ENCODE peak calls at places on chromosome 20, in four cellular contexts. C is fibroblast of lung, Z is OCI-LY7, N is neural progenitor cell. H is an unnamed sample.
A peak's percentile ranks its signal among the peaks of the same experiment; 100 is the strongest.

GRCh38 chr20:61353261-61353995 is 101.4 kb downstream of the CDH4 start:
- DNase-seq in N (no peak), C (peak; percentile 75), Z (no peak), H (peak; percentile 9)

GRCh38 chr20:42701948-42702347 is 487.8 kb downstream of the PTPRT start:
- DNase-seq in N (no peak), C (no peak), Z (no peak), H (no peak)

GRCh38 chr20:43799150-43799711 is 72.4 kb upstream of the GTSF1L start:
- DNase-seq in C (no peak), N (no peak), Z (no peak), H (peak; percentile 22)

GRCh38 chr20:10609276-10609675 is 64.5 kb downstream of the JAG1 start:
- DNase-seq in C (peak; percentile 75), N (no peak), Z (no peak), H (peak; percentile 88)

GRCh38 chr20:47118201-47118600 is 223.6 kb downstream of the EYA2 start:
- DNase-seq in Z (no peak), N (peak; percentile 54), C (peak; percentile 32), H (peak; percentile 18)

GRCh38 chr20:24328901-24329300 is 140.5 kb upstream of the SYNDIG1 start:
- DNase-seq in C (peak; percentile 21), N (no peak), Z (no peak), H (no peak)

GRCh38 chr20:14677455-14677854 is 340.0 kb upstream of the FLRT3 start:
- DNase-seq in C (no peak), N (no peak), Z (no peak), H (no peak)

GRCh38 chr20:10670521-10671220 is 3.1 kb downstream of the JAG1 start:
- DNase-seq in Z (peak; percentile 57), C (no peak), N (no peak), H (no peak)

GRCh38 chr20:11726021-11726420 is 191.7 kb upstream of the BTBD3 start:
- DNase-seq in Z (no peak), N (no peak), C (no peak), H (no peak)

GRCh38 chr20:53216856-53217576 is 244.9 kb downstream of the TSHZ2 start:
- DNase-seq in N (peak; percentile 83), Z (peak; percentile 77), C (peak; percentile 58), H (peak; percentile 44)

GRCh38 chr20:42281801-42282200 is 663.6 kb upstream of the CHD6 start:
- DNase-seq in Z (no peak), N (no peak), C (no peak), H (no peak)

GRCh38 chr20:8121666-8122065 is 10.4 kb upstream of the PLCB1 start:
- DNase-seq in Z (no peak), C (no peak), N (no peak), H (no peak)

GRCh38 chr20:62591591-62591990 is 50.7 kb upstream of the SLCO4A1 start:
- DNase-seq in Z (no peak), C (no peak), N (no peak), H (no peak)

GRCh38 chr20:50491926-50492634 is 18.1 kb upstream of the PTPN1 start:
- DNase-seq in C (peak; percentile 83), N (no peak), Z (no peak), H (peak; percentile 63)

DNA sequence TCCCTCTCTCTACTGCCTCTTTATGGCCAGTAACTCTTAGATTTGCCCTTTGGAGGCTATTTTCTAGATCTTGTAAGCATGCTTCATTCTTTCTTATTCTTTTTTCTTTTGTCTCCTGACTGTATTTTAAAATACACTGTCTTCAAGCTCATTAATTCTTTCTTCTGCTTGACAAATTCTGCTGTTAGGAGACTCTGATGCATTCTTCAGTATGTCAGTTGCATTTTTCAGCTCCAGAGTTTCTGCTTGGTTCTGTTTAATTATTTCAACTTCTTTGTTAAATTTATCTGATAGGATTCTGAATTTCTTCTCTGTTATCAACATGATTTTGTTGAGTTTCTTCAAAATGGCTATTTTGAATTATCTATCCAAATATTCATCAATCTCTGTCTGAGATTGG is 25.0 kb upstream of the SDCBP2 start:
- DNase-seq in N (no peak), Z (no peak), C (no peak), H (no peak)
- H3K79me2 ChIP-seq in N (peaks cover 9% of the 10 kb centered on the region), Z (no peaks in the 10 kb centered on the region), C (no peaks in the 10 kb centered on the region), H (peaks cover 48% of the 10 kb centered on the region)

DNA sequence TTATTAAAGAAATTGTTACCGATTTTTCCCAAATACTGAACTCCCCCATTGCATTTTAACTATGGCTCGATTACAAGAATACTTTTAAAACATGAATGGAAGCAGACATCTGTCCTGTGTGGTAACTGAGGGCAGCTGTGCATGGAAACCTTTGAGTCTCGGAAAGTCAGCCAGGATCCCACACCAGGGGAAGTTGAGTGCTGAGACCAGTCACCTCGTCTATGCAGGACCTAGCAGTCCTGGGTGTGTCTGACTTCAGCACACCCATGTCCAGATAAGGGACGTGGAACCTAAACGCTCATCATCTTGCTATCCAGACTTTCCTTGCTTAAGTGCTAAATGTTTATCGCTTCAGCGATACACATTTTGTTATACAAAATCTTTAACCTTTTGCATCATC is 6.1 kb downstream of the RIN2 start:
- DNase-seq in N (no peak), Z (no peak), C (peak; percentile 10), H (no peak)
- H3K79me2 ChIP-seq in N (no peaks in the 10 kb centered on the region), Z (no peaks in the 10 kb centered on the region), C (no peaks in the 10 kb centered on the region), H (peaks cover 33% of the 10 kb centered on the region)

GRCh38 chr20:63712191-63712590 is 4.4 kb downstream of the ZGPAT start:
- DNase-seq in C (no peak), Z (no peak), N (no peak), H (no peak)

GRCh38 chr20:63709149-63709527 is 1.3 kb downstream of the ZGPAT start:
- DNase-seq in Z (no peak), N (no peak), C (no peak), H (no peak)

GRCh38 chr20:63708301-63709148 is 686 bp downstream of the ZGPAT start:
- DNase-seq in N (peak; percentile 54), Z (no peak), C (no peak), H (peak; percentile 56)

GRCh38 chr20:63707558-63708300 is at the start of the genes ARFRP1 and ZGPAT:
- DNase-seq in Z (peak; percentile 90), N (peak; percentile 95), C (peak; percentile 77), H (peak; percentile 94)

GRCh38 chr20:63711085-63711645 is 3.3 kb downstream of the ZGPAT start:
- DNase-seq in Z (no peak), C (no peak), N (no peak), H (no peak)
- H3K79me2 ChIP-seq in Z (peaks cover 93% of the 10 kb centered on the region), C (peaks cover 56% of the 10 kb centered on the region), N (peaks cover 95% of the 10 kb centered on the region), H (peaks cover 99% of the 10 kb centered on the region)

GRCh38 chr20:6028795-6029194 is 25.1 kb downstream of the LRRN4 start:
- DNase-seq in N (no peak), Z (no peak), C (no peak), H (no peak)

GRCh38 chr20:6026051-6026450 is 27.8 kb downstream of the LRRN4 start:
- DNase-seq in Z (no peak), C (peak; percentile 50), N (no peak), H (peak; percentile 40)

GRCh38 chr20:6029538-6029937 is 24.3 kb downstream of the LRRN4 start:
- DNase-seq in N (no peak), C (no peak), Z (no peak), H (peak; percentile 62)

GRCh38 chr20:6034134-6034969 is 19.5 kb downstream of the LRRN4 start:
- DNase-seq in Z (no peak), C (peak; percentile 60), N (no peak), H (no peak)

DNA sequence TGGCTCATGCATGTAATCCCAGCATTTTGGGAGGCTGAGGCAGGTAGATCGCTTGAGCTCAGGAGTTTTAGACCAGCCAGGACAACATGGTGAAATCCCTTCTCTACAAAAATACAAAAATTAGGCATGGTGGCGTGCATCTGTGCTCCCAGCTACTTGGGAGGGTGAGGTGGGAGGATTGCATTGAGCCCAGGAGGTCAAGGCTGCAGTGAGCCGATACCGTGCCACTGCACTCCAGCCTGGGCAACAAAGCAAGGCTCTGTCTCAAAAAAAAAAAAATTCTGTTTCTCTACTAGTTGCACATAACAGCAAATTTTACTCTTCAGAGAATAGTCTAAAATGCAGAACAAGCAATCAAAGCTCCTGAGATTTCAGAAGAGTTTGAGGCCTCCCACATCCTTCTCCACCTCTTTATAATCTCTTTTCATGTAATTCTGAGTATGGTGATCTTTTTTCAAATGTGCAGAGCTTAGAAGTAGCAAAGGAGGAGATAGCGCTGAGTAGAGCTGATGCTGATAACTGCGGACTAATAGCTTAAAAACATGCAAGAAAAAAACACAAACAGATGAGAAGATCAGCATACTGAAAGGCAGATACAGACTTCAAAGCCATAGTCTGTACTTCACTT is 23.3 kb downstream of the LRRN4 start:
- DNase-seq in Z (no peak), C (no peak), N (no peak), H (no peak)
- H3K79me2 ChIP-seq in Z (no peaks in the 10 kb centered on the region), C (peaks cover 2% of the 10 kb centered on the region), N (no peaks in the 10 kb centered on the region), H (peaks cover 80% of the 10 kb centered on the region)

DNA sequence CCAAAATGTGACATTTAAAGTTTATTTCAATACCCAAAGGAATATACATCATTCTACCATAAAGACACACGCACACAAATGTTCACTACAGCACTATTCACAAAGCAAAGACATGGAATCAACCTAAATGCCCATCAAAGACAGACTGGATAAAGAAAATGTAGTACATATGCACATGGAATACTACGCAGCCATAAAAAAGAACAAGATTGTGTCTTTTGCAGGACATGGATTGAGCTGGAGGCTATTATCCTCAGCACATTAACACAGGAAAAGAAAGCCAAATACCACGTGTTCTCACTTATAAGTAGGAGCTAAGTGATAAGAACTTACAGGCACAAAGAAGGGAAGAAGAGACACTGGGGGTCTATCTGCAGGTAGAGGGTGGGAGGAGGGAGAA is 22.4 kb downstream of the ATP9A start:
- DNase-seq in Z (no peak), N (no peak), C (no peak), H (no peak)
- H3K79me2 ChIP-seq in Z (no peaks in the 10 kb centered on the region), N (peaks cover 26% of the 10 kb centered on the region), C (peaks cover 2% of the 10 kb centered on the region), H (peaks cover 47% of the 10 kb centered on the region)